ENCODE peak calls at places on chromosomes 6 and 20, in five cellular contexts. S is body of pancreas, I is mammary epithelial cell, Z is chondrocyte, E is spleen. P is an unnamed sample.

GRCh38 chr6:17703256-17703694 is 3.5 kb downstream of the NUP153 start:
- DNase-seq in E (no peak), Z (no peak), I (peak; percentile 80), S (peak; percentile 47), P (no peak)

GRCh38 chr6:28727559-28728211 is 196.1 kb downstream of the TRIM27 start:
- DNase-seq in E (no peak), S (no peak), Z (no peak), I (no peak), P (no peak)

GRCh38 chr6:72941751-72942150 is 283.5 kb downstream of the KHDC1L start:
- DNase-seq in Z (no peak), I (no peak), S (no peak), E (no peak), P (no peak)

GRCh38 chr20:2756056-2756611 is 44.3 kb downstream of the CPXM1 start:
- DNase-seq in S (no peak), E (peak; percentile 41), I (no peak), Z (no peak), P (peak; percentile 62)

GRCh38 chr6:164911873-164912580 is 397.4 kb downstream of the C6orf118 start:
- DNase-seq in S (no peak), I (no peak), E (no peak), Z (no peak), P (no peak)

GRCh38 chr20:5654557-5654956 is 95.6 kb upstream of the SHLD1 start:
- DNase-seq in S (no peak), Z (no peak), E (no peak), I (peak; percentile 98), P (no peak)

GRCh38 chr6:1497593-1498105 is 108.3 kb downstream of the FOXF2 start:
- DNase-seq in E (no peak), S (no peak), Z (no peak), I (no peak), P (no peak)

GRCh38 chr20:32474967-32475819 is 109.9 kb downstream of the NOL4L start:
- DNase-seq in E (peak; percentile 91), I (peak; percentile 80), Z (peak; percentile 95), S (peak; percentile 89), P (peak; percentile 55)

GRCh38 chr6:161507375-161507774 is 233.5 kb upstream of the AGPAT4 start:
- DNase-seq in E (no peak), I (no peak), S (no peak), Z (no peak), P (no peak)

GRCh38 chr6:56708810-56709597 is 66.3 kb upstream of the DST start:
- DNase-seq in I (peak; percentile 68), Z (no peak), E (no peak), S (no peak), P (no peak)

GRCh38 chr6:36358235-36358915 is 21.7 kb upstream of the BNIP5 start:
- DNase-seq in E (no peak), S (no peak), I (no peak), Z (peak; percentile 24), P (no peak)

GRCh38 chr20:2114106-2114505 is 12.5 kb downstream of the STK35 start:
- DNase-seq in Z (no peak), S (no peak), I (no peak), E (no peak), P (no peak)

GRCh38 chr20:44026932-44027685 is 112.5 kb downstream of the TOX2 start:
- DNase-seq in Z (no peak), E (no peak), S (no peak), I (no peak), P (no peak)

GRCh38 chr6:37008484-37009186 is 3.2 kb downstream of the FGD2 start:
- DNase-seq in E (no peak), I (no peak), Z (no peak), S (no peak), P (no peak)

GRCh38 chr6:69069881-69070280 is 434.8 kb downstream of the ADGRB3 start:
- DNase-seq in I (no peak), Z (no peak), E (no peak), S (no peak), P (no peak)

GRCh38 chr6:90284236-90284744 is 12.4 kb downstream of the BACH2 start:
- DNase-seq in I (peak; percentile 91), Z (no peak), S (no peak), E (no peak), P (no peak)

GRCh38 chr6:5025911-5026819 is 22.3 kb upstream of the RPP40 start:
- DNase-seq in Z (no peak), E (peak; percentile 80), I (no peak), S (peak; percentile 47), P (peak; percentile 63)

GRCh38 chr6:81789303-81789702 is 36.8 kb upstream of the TENT5A start:
- DNase-seq in Z (no peak), I (no peak), E (no peak), S (no peak), P (no peak)

GRCh38 chr6:5422321-5422915 is 161.1 kb downstream of the FARS2 start:
- DNase-seq in I (peak; percentile 14), S (peak; percentile 52), E (no peak), Z (no peak), P (peak; percentile 53)

GRCh38 chr6:68880050-68880449 is 245.0 kb downstream of the ADGRB3 start:
- DNase-seq in I (no peak), S (no peak), Z (no peak), E (no peak), P (no peak)

GRCh38 chr20:36856196-36856595 is 19.7 kb upstream of the TLDC2 start:
- DNase-seq in I (no peak), S (no peak), E (no peak), Z (no peak), P (no peak)

GRCh38 chr6:727796-728195 is 34.9 kb upstream of the EXOC2 start:
- DNase-seq in I (no peak), E (no peak), Z (no peak), S (no peak), P (no peak)

GRCh38 chr6:96015791-96016776 is at the start of gene FUT9:
- DNase-seq in E (peak; percentile 52), S (peak; percentile 10), I (no peak), Z (peak; percentile 52), P (peak; percentile 61)

GRCh38 chr6:159969204-159969912 is 476 bp downstream of the IGF2R start:
- DNase-seq in E (peak; percentile 95), S (peak; percentile 44), Z (no peak), I (peak; percentile 29), P (peak; percentile 65)

GRCh38 chr6:109660526-109660925 is 30.5 kb downstream of the AK9 start:
- DNase-seq in Z (no peak), S (no peak), E (no peak), I (peak; percentile 52), P (no peak)

GRCh38 chr6:11324453-11325023 is 92.1 kb upstream of the NEDD9 start:
- DNase-seq in Z (no peak), E (no peak), S (no peak), I (no peak), P (no peak)

GRCh38 chr6:26336355-26337198 is 28.4 kb upstream of the BTN3A2 start:
- DNase-seq in I (peak; percentile 69), S (no peak), E (no peak), Z (no peak), P (no peak)

GRCh38 chr20:57513199-57513598 is 11.7 kb downstream of the CTCFL start:
- DNase-seq in S (no peak), I (peak; percentile 88), E (no peak), Z (no peak), P (no peak)

GRCh38 chr20:34334654-34335407 is 28.2 kb upstream of the ITCH start:
- DNase-seq in E (no peak), I (peak; percentile 66), Z (no peak), S (no peak), P (no peak)

GRCh38 chr20:22462975-22463914 is 121.1 kb downstream of the FOXA2 start:
- DNase-seq in E (no peak), I (peak; percentile 29), S (no peak), Z (no peak), P (no peak)

GRCh38 chr6:140546640-140547039 is 1172.2 kb upstream of the CITED2 start:
- DNase-seq in S (no peak), E (no peak), I (peak; percentile 34), Z (no peak), P (no peak)

GRCh38 chr20:57006411-57007170 is 259.9 kb downstream of the BMP7 start:
- DNase-seq in E (no peak), Z (no peak), I (peak; percentile 64), S (no peak), P (no peak)

GRCh38 chr20:23679448-23680092 is 9.3 kb downstream of the CST4 start:
- DNase-seq in I (peak; percentile 14), E (no peak), S (no peak), Z (no peak), P (no peak)

GRCh38 chr6:139172567-139172966 is 37.7 kb downstream of the HECA start:
- DNase-seq in E (no peak), I (peak; percentile 43), S (no peak), Z (no peak), P (no peak)

GRCh38 chr6:75290558-75290957 is 6.0 kb upstream of the TMEM30A start:
- DNase-seq in E (no peak), Z (no peak), S (no peak), I (no peak), P (no peak)

GRCh38 chr6:49607391-49607982 is 29.2 kb downstream of the RHAG start:
- DNase-seq in E (no peak), S (no peak), Z (no peak), I (peak; percentile 33), P (no peak)
- TF ChIP-seq CTCF in E (no peak), S (no peak), Z (peak; percentile 69), I (no peak), P (peak; percentile 11)

DNA sequence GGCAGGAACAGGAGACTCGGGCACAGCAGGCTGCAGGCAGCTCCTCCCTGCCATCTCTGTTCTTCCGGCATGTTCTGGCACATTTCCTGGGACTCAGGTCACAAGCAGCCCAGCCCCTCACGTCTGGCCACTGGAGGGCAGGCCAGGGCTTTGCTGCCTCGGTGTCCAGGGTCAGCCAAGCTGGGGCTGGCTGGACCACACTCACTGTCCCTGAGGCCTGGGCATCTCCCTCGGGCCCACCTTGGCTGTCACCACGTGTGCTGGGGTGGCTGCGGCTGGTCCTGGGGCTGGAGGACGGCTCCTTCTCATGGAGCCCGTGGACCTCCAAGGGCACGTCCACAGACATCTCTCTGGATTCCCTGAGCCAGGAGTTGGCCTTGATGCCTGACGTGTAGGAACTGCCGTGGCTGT is 18.5 kb downstream of the FRMD1 start:
- DNase-seq in Z (no peak), E (no peak), I (peak; percentile 3), S (peak; percentile 88), P (peak; percentile 67)
- TF ChIP-seq CTCF in Z (peak; percentile 88), E (peak; percentile 16), I (peak; percentile 37), S (peak; percentile 57), P (peak; percentile 20)

GRCh38 chr6:53731906-53732636 is 62.7 kb upstream of the LRRC1 start:
- DNase-seq in E (no peak), I (no peak), Z (no peak), S (no peak), P (no peak)

GRCh38 chr6:53735896-53736295 is 58.9 kb upstream of the LRRC1 start:
- DNase-seq in I (no peak), Z (no peak), S (no peak), E (no peak), P (no peak)

GRCh38 chr6:53737746-53738145 is 57.1 kb upstream of the LRRC1 start:
- DNase-seq in S (no peak), E (no peak), Z (no peak), I (no peak), P (no peak)

GRCh38 chr6:53730767-53731166 is 64.0 kb upstream of the LRRC1 start:
- DNase-seq in E (no peak), Z (no peak), I (no peak), S (no peak), P (no peak)

GRCh38 chr6:53734473-53735299 is 60.1 kb upstream of the LRRC1 start:
- DNase-seq in S (peak; percentile 28), E (no peak), I (peak; percentile 93), Z (no peak), P (peak; percentile 38)
- TF ChIP-seq CTCF in S (peak; percentile 12), E (no peak), I (peak; percentile 52), Z (peak; percentile 48), P (peak; percentile 22)

GRCh38 chr20:10972219-10972860 is 298.5 kb upstream of the JAG1 start:
- DNase-seq in E (no peak), Z (no peak), I (no peak), S (peak; percentile 14), P (no peak)
- TF ChIP-seq CTCF in E (no peak), Z (peak; percentile 54), I (no peak), S (peak; percentile 16), P (no peak)

P was measured in endothelial cell.